ENCODE peak calls at places on chromosomes 4 and X, in four cellular contexts. One of them, this sample, is unnamed.

GRCh38 chrX:124212622-124213021 is 119.8 kb upstream of the TEX13D start:
- DNase-seq in stomach: no peak
- DNase-seq in hypothalamus: no peak
- DNase-seq in ELF-1: no peak
- DNase-seq in this sample: no peak

GRCh38 chrX:47283015-47283771 is 50.4 kb downstream of the USP11 start:
- DNase-seq in stomach: no peak
- DNase-seq in hypothalamus: no peak
- DNase-seq in ELF-1: no peak
- DNase-seq in this sample: no peak

GRCh38 chr4:1215347-1216075 is 33.4 kb downstream of the CTBP1 start:
- DNase-seq in stomach: peak
- DNase-seq in hypothalamus: no peak
- DNase-seq in ELF-1: no peak
- DNase-seq in this sample: no peak

GRCh38 chr4:87949961-87950360 is 25.6 kb upstream of the SPP1 start:
- DNase-seq in stomach: no peak
- DNase-seq in hypothalamus: no peak
- DNase-seq in ELF-1: no peak
- DNase-seq in this sample: no peak

GRCh38 chr4:100977746-100978397 is 369.5 kb downstream of the PPP3CA start:
- DNase-seq in stomach: no peak
- DNase-seq in hypothalamus: no peak
- DNase-seq in ELF-1: no peak
- DNase-seq in this sample: no peak

GRCh38 chrX:96052078-96052477 is 632.6 kb upstream of the DIAPH2 start:
- DNase-seq in stomach: no peak
- DNase-seq in hypothalamus: no peak
- DNase-seq in ELF-1: no peak
- DNase-seq in this sample: no peak

GRCh38 chr4:140185725-140186124 is 31.7 kb upstream of the MAML3 start:
- DNase-seq in stomach: no peak
- DNase-seq in hypothalamus: no peak
- DNase-seq in ELF-1: no peak
- DNase-seq in this sample: no peak

GRCh38 chr4:98659741-98660507 is 1.5 kb upstream of the TSPAN5 start:
- DNase-seq in stomach: no peak
- DNase-seq in hypothalamus: no peak
- DNase-seq in ELF-1: no peak
- DNase-seq in this sample: no peak

GRCh38 chr4:94758700-94759399 is 1.1 kb downstream of the BMPR1B start:
- DNase-seq in stomach: no peak
- DNase-seq in hypothalamus: no peak
- DNase-seq in ELF-1: peak
- DNase-seq in this sample: no peak

GRCh38 chr4:138239496-138239895 is 2.7 kb downstream of the SLC7A11 start:
- DNase-seq in stomach: no peak
- DNase-seq in hypothalamus: no peak
- DNase-seq in ELF-1: no peak
- DNase-seq in this sample: no peak

GRCh38 chrX:30248854-30249253 is 1.9 kb downstream of the MAGEB1 start:
- DNase-seq in stomach: no peak
- DNase-seq in hypothalamus: no peak
- DNase-seq in ELF-1: no peak
- DNase-seq in this sample: no peak

GRCh38 chr4:22471419-22471818 is 44.4 kb downstream of the ADGRA3 start:
- DNase-seq in stomach: no peak
- DNase-seq in hypothalamus: no peak
- DNase-seq in ELF-1: no peak
- DNase-seq in this sample: no peak

GRCh38 chr4:56158483-56158882 is 209.7 kb downstream of the CEP135 start:
- DNase-seq in stomach: no peak
- DNase-seq in hypothalamus: no peak
- DNase-seq in ELF-1: no peak
- DNase-seq in this sample: no peak

GRCh38 chr4:69936566-69936965 is 5.7 kb downstream of the CSN1S1 start:
- DNase-seq in stomach: no peak
- DNase-seq in hypothalamus: no peak
- DNase-seq in ELF-1: no peak
- DNase-seq in this sample: no peak

GRCh38 chrX:107704181-107704580 is 71.4 kb downstream of the TSC22D3 start:
- DNase-seq in stomach: no peak
- DNase-seq in hypothalamus: no peak
- DNase-seq in ELF-1: no peak
- DNase-seq in this sample: no peak

GRCh38 chrX:37943554-37943953 is 62.8 kb upstream of the SYTL5 start:
- DNase-seq in stomach: no peak
- DNase-seq in hypothalamus: no peak
- DNase-seq in ELF-1: no peak
- DNase-seq in this sample: no peak

GRCh38 chr4:125313497-125313896 is 1.3 kb upstream of the FAT4 start:
- DNase-seq in stomach: no peak
- DNase-seq in hypothalamus: no peak
- DNase-seq in ELF-1: peak
- DNase-seq in this sample: no peak

GRCh38 chrX:48540015-48540350 is 469 bp downstream of the TBC1D25 start:
- DNase-seq in stomach: peak
- DNase-seq in hypothalamus: no peak
- DNase-seq in ELF-1: no peak
- DNase-seq in this sample: peak

GRCh38 chr4:116358633-116359222 is 726.6 kb downstream of the TRAM1L1 start:
- DNase-seq in stomach: peak
- DNase-seq in hypothalamus: no peak
- DNase-seq in ELF-1: peak
- DNase-seq in this sample: no peak

GRCh38 chrX:482702-483203 is 96.0 kb upstream of the PPP2R3B start:
- DNase-seq in stomach: no peak
- DNase-seq in hypothalamus: no peak
- DNase-seq in ELF-1: no peak
- DNase-seq in this sample: no peak

GRCh38 chr4:85898236-85898635 is 423.3 kb downstream of the ARHGAP24 start:
- DNase-seq in stomach: no peak
- DNase-seq in hypothalamus: no peak
- DNase-seq in ELF-1: no peak
- DNase-seq in this sample: no peak

GRCh38 chrX:17496407-17496806 is 121.4 kb downstream of the NHS start:
- DNase-seq in stomach: peak
- DNase-seq in hypothalamus: no peak
- DNase-seq in ELF-1: no peak
- DNase-seq in this sample: no peak

GRCh38 chrX:32408389-32408788 is 803.0 kb downstream of the DMD start:
- DNase-seq in stomach: no peak
- DNase-seq in hypothalamus: no peak
- DNase-seq in ELF-1: no peak
- DNase-seq in this sample: no peak